ENCODE peak calls at places on chromosomes 1 and 21, in four cellular contexts. K is lower leg skin, P is lower lobe of right lung, U is A549. G is an unnamed sample.

GRCh38 chr1:60133848-60134247 is 60.3 kb upstream of the C1orf87 start:
- DNase-seq in K (no peak), U (no peak), P (no peak), G (peak; percentile 91)

GRCh38 chr1:66564250-66564649 is 30.3 kb downstream of the SGIP1 start:
- DNase-seq in P (no peak), U (peak; percentile 52), K (no peak), G (peak; percentile 99)

GRCh38 chr1:226029568-226030225 is 30.6 kb upstream of the SDE2 start:
- DNase-seq in U (no peak), P (no peak), K (no peak), G (no peak)

GRCh38 chr1:203281851-203282661 is 23.3 kb upstream of the BTG2 start:
- DNase-seq in U (no peak), P (no peak), K (peak; percentile 82), G (no peak)

GRCh38 chr1:89130716-89131115 is 4.8 kb upstream of the GBP2 start:
- DNase-seq in U (no peak), P (no peak), K (no peak), G (no peak)

GRCh38 chr1:223363856-223364684 is at the start of gene SUSD4:
- DNase-seq in K (no peak), P (peak; percentile 74), U (peak; percentile 27), G (no peak)

GRCh38 chr1:16375521-16376359 is 8.7 kb downstream of the SZRD1 start:
- DNase-seq in U (no peak), P (no peak), K (no peak), G (peak; percentile 66)

GRCh38 chr1:30695481-30695880 is 27.9 kb downstream of the MATN1 start:
- DNase-seq in K (peak; percentile 93), P (no peak), U (no peak), G (peak; percentile 73)

GRCh38 chr1:28364888-28365287 is 4.7 kb upstream of the PHACTR4 start:
- DNase-seq in P (no peak), U (no peak), K (no peak), G (no peak)

GRCh38 chr1:220300442-220301121 is 28.3 kb upstream of the RAB3GAP2 start:
- DNase-seq in U (peak; percentile 64), K (peak; percentile 95), P (peak; percentile 61), G (peak; percentile 90)

GRCh38 chr1:29489471-29489870 is 253.1 kb downstream of the PTPRU start:
- DNase-seq in K (peak; percentile 76), P (no peak), U (no peak), G (no peak)

GRCh38 chr1:29490204-29490934 is 254.0 kb downstream of the PTPRU start:
- DNase-seq in P (no peak), U (no peak), K (peak; percentile 73), G (no peak)

GRCh38 chr1:29487291-29487690 is 251.0 kb downstream of the PTPRU start:
- DNase-seq in K (peak; percentile 58), P (no peak), U (no peak), G (no peak)

GRCh38 chr1:29488086-29488793 is 251.9 kb downstream of the PTPRU start:
- DNase-seq in P (no peak), K (peak; percentile 71), U (no peak), G (no peak)

DNA sequence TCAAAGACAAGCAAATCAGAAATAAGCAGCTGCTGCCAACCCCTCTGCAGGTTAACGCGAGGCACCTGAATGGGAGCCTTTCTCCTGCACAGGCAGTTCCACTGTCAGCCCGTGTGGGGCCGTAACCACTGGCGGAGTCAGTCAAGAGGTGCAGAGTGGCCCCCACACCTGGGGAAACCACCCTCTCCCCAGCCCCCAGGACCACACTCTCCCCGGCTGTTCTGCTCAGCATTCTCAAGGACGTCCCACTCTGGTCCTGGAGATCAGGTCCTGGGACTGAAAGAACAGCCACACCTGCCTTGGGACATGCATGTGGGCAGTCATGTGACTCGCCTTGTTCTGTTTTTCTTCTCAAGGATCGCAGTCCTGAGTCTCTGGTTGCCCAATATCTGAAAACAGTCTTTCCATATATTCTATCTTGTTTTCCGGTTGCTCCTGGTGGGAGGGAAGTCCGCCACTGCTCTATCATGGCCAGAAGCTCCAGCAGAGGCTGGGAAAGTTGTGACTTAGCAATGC is 252.5 kb downstream of the PTPRU start:
- DNase-seq in K (peak; percentile 56), U (no peak), P (no peak), G (no peak)
- H3K4me3 ChIP-seq in K (no peak overlapping the region), U (no peak overlapping the region), P (no peak overlapping the region), G (no peak overlapping the region)

GRCh38 chr1:240962086-240962485 is 350.1 kb upstream of the GREM2 start:
- DNase-seq in P (no peak), K (no peak), U (no peak), G (no peak)

GRCh38 chr1:240968864-240969263 is 356.9 kb upstream of the GREM2 start:
- DNase-seq in K (no peak), U (no peak), P (no peak), G (no peak)

GRCh38 chr1:240965581-240966091 is 353.7 kb upstream of the GREM2 start:
- DNase-seq in U (no peak), P (no peak), K (no peak), G (no peak)

GRCh38 chr1:240970253-240970652 is 358.3 kb upstream of the GREM2 start:
- DNase-seq in P (no peak), U (no peak), K (no peak), G (no peak)

DNA sequence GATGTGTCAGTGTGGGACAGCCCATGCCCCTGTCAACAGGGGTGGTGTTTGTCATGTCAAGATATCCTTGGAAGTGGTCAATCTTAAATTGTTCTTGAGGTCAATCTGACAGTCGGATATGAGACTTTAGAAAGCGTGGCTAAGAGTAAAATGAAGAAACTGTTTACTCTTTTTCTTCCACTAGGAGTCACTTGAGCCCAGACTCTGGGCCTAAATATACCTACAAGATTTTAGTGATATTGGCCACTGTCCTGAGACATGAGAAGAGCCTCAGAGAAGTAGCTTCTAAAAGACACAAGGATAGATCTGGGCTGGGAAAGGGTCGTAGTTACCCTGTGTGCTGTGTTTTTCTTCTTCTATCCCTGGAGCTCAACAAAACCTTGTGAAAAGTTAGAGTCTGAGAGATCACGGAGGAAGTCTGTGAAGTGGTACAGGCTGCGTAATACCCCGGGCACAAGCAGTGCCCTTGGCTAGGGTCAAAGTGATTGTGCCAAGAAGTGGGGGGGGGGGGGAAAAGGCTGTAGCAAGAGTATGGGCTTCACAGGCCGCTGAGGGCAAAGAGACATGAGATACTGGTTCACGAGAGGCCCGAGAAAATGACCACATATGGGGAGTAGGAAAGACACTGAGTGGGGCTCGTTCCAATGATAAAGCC is 355.2 kb upstream of the GREM2 start:
- DNase-seq in P (no peak), K (no peak), U (peak; percentile 16), G (peak; percentile 3)
- TF ChIP-seq CTCF in P (no peak), K (no peak), U (peak; percentile 26), G (peak; percentile 39)

DNA sequence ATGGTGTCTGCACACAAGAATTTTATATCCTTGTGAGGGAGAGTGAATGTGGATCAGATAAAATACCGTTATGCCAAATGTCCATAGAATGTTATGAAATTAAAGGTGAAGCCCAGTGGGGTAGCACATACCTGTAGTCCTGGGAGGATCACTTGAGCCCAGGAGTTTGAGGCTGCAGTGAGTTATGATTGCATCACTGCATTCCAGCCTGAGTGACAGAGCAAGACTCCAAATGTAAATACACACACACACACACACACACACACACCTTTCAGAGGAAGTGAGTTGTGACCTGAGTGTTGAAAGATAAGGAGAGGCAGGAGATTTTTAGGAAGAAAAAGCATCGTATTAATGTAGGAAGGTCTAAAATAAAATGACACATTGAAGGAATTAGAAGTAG is 28.1 kb upstream of the ZYG11A start:
- DNase-seq in P (no peak), U (peak; percentile 14), K (no peak), G (peak; percentile 22)
- H3K4me3 ChIP-seq in P (no peak overlapping the region), U (no peak overlapping the region), K (no peak overlapping the region), G (no peak overlapping the region)

GRCh38 chr1:162372159-162373071 is 4.2 kb downstream of the SPATA46 start:
- DNase-seq in U (no peak), K (peak; percentile 86), P (no peak), G (no peak)
- TF ChIP-seq CTCF in U (no peak), K (no peak), P (no peak), G (no peak)

GRCh38 chr21:31872452-31873274 is at the start of gene HUNK:
- DNase-seq in P (peak; percentile 56), U (peak; percentile 28), K (peak; percentile 89), G (peak; percentile 56)

GRCh38 chr21:31873275-31873695 is 465 bp downstream of the HUNK start:
- DNase-seq in U (peak; percentile 5), K (peak; percentile 88), P (no peak), G (no peak)

GRCh38 chr21:31873696-31874599 is 1.1 kb downstream of the HUNK start:
- DNase-seq in K (peak; percentile 89), U (peak; percentile 32), P (peak; percentile 57), G (peak; percentile 39)

GRCh38 chr21:31875424-31876097 is 2.7 kb downstream of the HUNK start:
- DNase-seq in U (no peak), K (peak; percentile 80), P (no peak), G (peak; percentile 58)

DNA sequence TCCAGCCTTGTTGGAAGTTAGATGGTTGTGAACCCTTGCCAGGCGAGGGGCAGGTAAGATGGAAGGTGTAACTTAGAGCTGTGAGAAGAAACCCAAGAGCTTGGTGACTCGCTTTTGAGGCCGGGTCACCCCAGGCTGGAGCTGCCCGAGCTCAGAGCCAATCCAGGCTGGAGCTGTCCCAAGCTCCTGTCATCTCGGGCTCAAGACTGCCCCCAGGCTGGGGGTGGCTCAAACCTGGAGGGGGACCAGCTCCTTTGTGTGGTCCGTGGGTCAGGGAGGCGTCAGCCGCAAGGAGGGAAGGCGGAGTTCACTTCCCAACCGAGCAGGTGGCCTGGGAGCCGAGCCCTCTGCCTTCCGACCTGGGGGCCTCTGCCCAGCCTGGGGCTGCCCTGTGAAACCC is 2.0 kb downstream of the HUNK start:
- DNase-seq in K (peak; percentile 86), P (no peak), U (no peak), G (no peak)
- H3K4me3 ChIP-seq in K (no peak overlapping the region), P (no peak overlapping the region), U (no peak overlapping the region), G (peak overlapping the region; percentile 78)

DNA sequence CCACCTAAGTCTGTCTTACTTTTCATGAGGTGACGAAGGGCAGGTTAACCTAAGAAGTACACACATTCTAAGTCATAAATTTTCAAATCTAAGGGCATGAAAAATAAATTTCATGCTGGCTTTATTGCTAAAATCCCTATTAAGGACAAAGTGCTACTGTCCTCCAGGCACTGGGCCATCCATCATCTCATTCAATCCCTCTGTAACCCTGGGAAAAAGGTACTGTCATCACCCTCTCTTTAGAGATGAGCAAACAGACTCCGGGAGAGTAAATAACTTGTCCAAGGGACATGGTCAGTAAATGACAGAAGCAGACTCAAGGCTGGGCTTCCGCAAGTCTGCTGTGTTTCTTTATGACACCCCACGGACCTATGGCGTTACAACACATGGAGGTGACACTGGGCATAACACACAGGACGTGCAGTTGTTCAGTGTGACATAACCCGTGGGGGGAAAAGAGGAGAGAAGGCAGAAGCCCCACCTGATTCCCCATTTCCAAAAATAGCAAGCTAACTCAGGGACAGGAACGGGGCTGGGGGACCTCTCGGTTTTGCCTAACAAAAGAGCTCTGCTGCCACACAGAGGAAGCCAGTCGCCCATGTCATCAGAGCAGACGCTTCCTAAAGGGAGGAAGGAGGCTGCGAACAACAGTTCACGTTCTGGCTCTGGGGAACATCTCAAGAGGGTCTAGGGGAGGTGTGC is 12.5 kb upstream of the SRM start:
- DNase-seq in P (peak; percentile 3), U (no peak), K (peak; percentile 68), G (no peak)
- TF ChIP-seq CTCF in P (no peak), U (no peak), K (no peak), G (no peak)

GRCh38 chr1:205746757-205747412 is 3.1 kb downstream of the NUCKS1 start:
- DNase-seq in P (no peak), U (no peak), K (no peak), G (peak; percentile 4)
- H3K4me3 ChIP-seq in P (no peak overlapping the region), U (peak overlapping the region; percentile 99), K (no peak overlapping the region), G (peak overlapping the region; percentile 5)

G was measured in AG10803.